ENCODE peak calls at places on chromosomes 3 and 15, in nine cellular contexts. U is heart left ventricle, F is progenitor cell of endocrine pancreas, Z is cardiac fibroblast, R is mesothelial cell of epicardium, N is body of pancreas, D is lung, W is fibroblast of mammary gland, C is HCT116. Y is an unnamed sample.

GRCh38 chr3:59791774-59792308 is 742.0 kb upstream of the CFAP20DC start:
- DNase-seq in C (no peak), W (peak), N (no peak), D (no peak), Z (no peak), R (no peak), U (no peak), F (no peak), Y (no peak)

GRCh38 chr3:46114324-46114988 is 87.2 kb upstream of the XCR1 start:
- DNase-seq in W (peak), F (no peak), C (no peak), U (no peak), N (no peak), D (no peak), R (no peak), Z (peak), Y (no peak)

GRCh38 chr15:60830479-60830878 is 351.5 kb upstream of the ICE2 start:
- DNase-seq in U (no peak), D (no peak), C (no peak), R (no peak), Z (peak), N (no peak), W (peak), F (no peak), Y (no peak)

GRCh38 chr15:98548172-98548971 is 100.0 kb upstream of the IGF1R start:
- DNase-seq in F (peak), C (no peak), D (peak), U (peak), R (peak), W (peak), N (peak), Z (peak), Y (peak)

GRCh38 chr15:82900511-82900910 is 52.0 kb downstream of the HOMER2 start:
- DNase-seq in R (no peak), F (no peak), U (no peak), Z (no peak), C (no peak), W (no peak), D (no peak), N (no peak), Y (no peak)

GRCh38 chr15:78927077-78927790 is 17.6 kb downstream of the CTSH start:
- DNase-seq in C (no peak), R (no peak), N (no peak), Z (no peak), F (no peak), D (no peak), U (no peak), W (no peak), Y (no peak)

GRCh38 chr3:151550642-151551041 is 89.8 kb upstream of the IGSF10 start:
- DNase-seq in D (no peak), N (no peak), R (no peak), C (no peak), Z (no peak), F (no peak), U (no peak), W (no peak), Y (no peak)

GRCh38 chr3:72144773-72145505 is 360.0 kb upstream of the PROK2 start:
- DNase-seq in U (peak), N (no peak), D (no peak), Z (peak), W (no peak), F (no peak), C (no peak), R (no peak), Y (no peak)

GRCh38 chr15:96073908-96074307 is 256.6 kb upstream of the NR2F2 start:
- DNase-seq in Z (no peak), R (no peak), W (no peak), C (no peak), F (no peak), N (no peak), U (no peak), D (no peak), Y (no peak)

GRCh38 chr3:159186581-159186980 is 384.7 kb downstream of the MFSD1 start:
- DNase-seq in N (no peak), Z (no peak), D (no peak), F (no peak), W (no peak), C (no peak), R (no peak), U (no peak), Y (no peak)

GRCh38 chr15:79944625-79945024 is 26.4 kb downstream of the BCL2A1 start:
- DNase-seq in N (no peak), U (no peak), Z (no peak), R (no peak), F (no peak), C (no peak), W (no peak), D (no peak), Y (peak)

GRCh38 chr15:79942656-79943481 is 28.1 kb downstream of the BCL2A1 start:
- DNase-seq in F (no peak), N (no peak), W (no peak), C (no peak), R (no peak), Z (no peak), U (no peak), D (no peak), Y (no peak)

GRCh38 chr15:79943820-79944219 is 27.2 kb downstream of the BCL2A1 start:
- DNase-seq in Z (peak), F (no peak), D (no peak), C (no peak), W (peak), N (no peak), R (no peak), U (no peak), Y (no peak)

GRCh38 chr15:79938143-79938542 is 32.9 kb downstream of the BCL2A1 start:
- DNase-seq in D (no peak), F (no peak), Z (no peak), C (no peak), U (no peak), N (no peak), W (no peak), R (no peak), Y (no peak)

DNA sequence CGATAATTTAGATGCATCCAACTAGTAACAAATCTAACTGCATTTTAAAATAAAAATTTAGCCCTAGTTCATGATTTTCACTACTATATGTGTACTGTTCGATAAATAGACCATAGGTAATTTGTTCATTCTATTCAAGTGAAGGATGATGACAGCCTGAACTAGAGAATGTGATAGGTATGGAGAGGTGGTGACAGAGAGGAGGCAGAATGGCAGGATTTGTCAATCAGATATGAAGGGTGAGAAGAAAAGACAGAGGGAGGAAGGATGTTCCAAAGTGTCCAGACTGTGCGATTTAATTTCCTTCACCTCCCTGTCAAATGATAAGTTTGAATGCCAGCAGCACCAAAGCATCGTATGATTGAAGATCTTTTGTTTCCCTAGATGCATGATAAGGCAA is 31.6 kb downstream of the BCL2A1 start:
- DNase-seq in C (no peak), Z (no peak), W (no peak), R (no peak), N (no peak), U (no peak), F (no peak), D (no peak), Y (no peak)
- TF ChIP-seq CTCF in C (no peak), Z (no peak), W (no peak), R (no peak), N (no peak), U (no peak), F (no peak), D (no peak), Y (no peak)

GRCh38 chr3:105846809-105847208 is 22.0 kb downstream of the CBLB start:
- DNase-seq in U (no peak), Z (no peak), W (no peak), D (no peak), F (no peak), N (no peak), R (no peak), C (no peak), Y (no peak)

GRCh38 chr3:105845488-105845887 is 23.3 kb downstream of the CBLB start:
- DNase-seq in N (no peak), C (no peak), R (no peak), U (no peak), W (no peak), F (no peak), Z (no peak), D (no peak), Y (no peak)

GRCh38 chr3:105847865-105848264 is 20.9 kb downstream of the CBLB start:
- DNase-seq in U (no peak), D (no peak), R (no peak), F (no peak), N (no peak), W (no peak), C (no peak), Z (no peak), Y (no peak)

GRCh38 chr3:105848821-105849220 is 20.0 kb downstream of the CBLB start:
- DNase-seq in C (no peak), U (no peak), R (no peak), W (no peak), D (no peak), F (no peak), Z (no peak), N (no peak), Y (no peak)

GRCh38 chr3:105847452-105847851 is 21.4 kb downstream of the CBLB start:
- DNase-seq in W (no peak), F (no peak), Z (no peak), C (no peak), D (no peak), N (no peak), U (no peak), R (no peak), Y (no peak)
- TF ChIP-seq CTCF in W (no peak), F (no peak), Z (no peak), C (no peak), D (no peak), N (no peak), U (no peak), R (no peak), Y (no peak)

GRCh38 chr15:31328425-31328998 is 1.9 kb downstream of the KLF13 start:
- DNase-seq in Z (peak), U (no peak), D (no peak), R (no peak), N (peak), F (no peak), C (no peak), W (peak), Y (no peak)

GRCh38 chr15:31325976-31326728 is 483 bp upstream of the KLF13 start:
- DNase-seq in W (peak), C (peak), R (peak), D (peak), Z (peak), F (peak), U (peak), N (peak), Y (peak)

GRCh38 chr15:31328999-31329639 is 2.5 kb downstream of the KLF13 start:
- DNase-seq in N (peak), Z (no peak), C (no peak), D (no peak), F (no peak), W (no peak), U (no peak), R (no peak), Y (no peak)

GRCh38 chr15:31326729-31327673 is at the start of gene KLF13:
- DNase-seq in U (no peak), Z (peak), R (no peak), C (no peak), F (no peak), N (peak), W (peak), D (peak), Y (no peak)

DNA sequence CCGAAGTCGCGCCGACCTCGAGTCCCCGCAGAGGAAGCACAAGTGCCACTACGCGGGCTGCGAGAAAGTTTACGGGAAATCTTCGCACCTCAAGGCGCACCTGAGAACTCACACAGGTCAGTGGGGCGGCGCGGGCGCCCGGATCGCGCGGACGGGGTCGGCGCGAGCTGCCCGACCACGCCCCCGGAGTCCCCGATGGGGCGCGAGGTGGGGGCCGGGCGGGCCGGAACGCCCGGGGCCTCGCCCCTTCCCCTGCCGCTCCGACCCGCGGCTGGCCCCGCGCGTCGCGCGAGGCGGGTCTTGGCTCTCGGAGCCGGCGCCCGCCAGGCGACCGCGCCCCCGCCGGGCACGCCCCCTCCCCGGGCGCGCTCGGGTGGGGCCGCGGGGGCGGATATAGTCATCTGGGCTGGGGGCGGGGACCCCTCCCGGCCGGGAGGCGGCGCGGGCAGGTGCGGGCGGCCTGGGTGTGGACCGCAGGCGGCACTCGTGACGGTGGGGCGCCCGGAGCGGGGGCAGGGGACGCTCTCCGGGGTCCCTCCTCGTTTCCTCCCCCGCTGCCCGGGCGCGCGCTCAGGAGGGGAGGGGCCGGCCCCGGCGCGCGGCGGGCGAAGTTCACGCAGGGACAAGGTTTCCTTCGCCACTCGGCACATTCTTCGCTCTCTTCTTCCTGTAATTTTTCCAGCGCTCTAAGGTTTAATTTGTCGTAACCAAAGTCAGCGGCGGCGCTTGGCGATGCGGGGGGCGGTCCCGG is 1.2 kb downstream of the KLF13 start:
- DNase-seq in F (peak), N (peak), R (no peak), D (peak), Z (peak), U (peak), C (no peak), W (peak), Y (no peak)
- TF ChIP-seq CTCF in F (peak), N (no peak), R (no peak), D (no peak), Z (no peak), U (no peak), C (no peak), W (no peak), Y (peak)

DNA sequence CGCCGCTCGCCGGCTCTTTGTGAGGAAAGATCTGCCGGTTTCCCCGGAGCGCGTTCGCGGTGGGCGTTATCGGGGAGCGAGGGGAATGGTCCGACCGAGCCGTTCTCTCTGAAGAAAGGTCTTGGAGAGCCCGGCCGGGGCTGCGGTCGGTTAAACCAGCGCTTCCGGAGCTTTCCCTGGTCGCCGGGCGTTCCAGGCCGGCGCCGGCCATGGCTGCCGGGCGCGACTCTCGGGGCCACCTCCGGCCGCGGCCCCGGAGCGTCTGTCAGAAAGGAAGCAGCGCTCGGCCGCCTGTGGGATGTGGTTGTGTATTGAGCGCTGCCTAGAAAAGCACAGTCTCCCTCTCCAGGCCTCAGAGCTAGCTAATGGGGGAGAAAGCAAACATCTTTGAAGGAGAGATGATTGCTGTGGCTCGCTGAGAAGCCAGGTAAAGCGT is 731 bp downstream of the FYTTD1 start:
- DNase-seq in R (peak), C (no peak), N (peak), W (peak), F (peak), D (peak), U (peak), Z (peak), Y (no peak)
- TF ChIP-seq CTCF in R (no peak), C (no peak), N (no peak), W (no peak), F (no peak), D (no peak), U (peak), Z (peak), Y (peak)

GRCh38 chr3:105521803-105522202 is 155.1 kb downstream of the ALCAM start:
- DNase-seq in W (no peak), F (no peak), Z (no peak), N (no peak), D (no peak), C (no peak), U (no peak), R (no peak), Y (no peak)

GRCh38 chr3:105513886-105514285 is 147.2 kb downstream of the ALCAM start:
- DNase-seq in Z (no peak), R (no peak), C (no peak), D (no peak), N (no peak), F (no peak), W (no peak), U (no peak), Y (no peak)

GRCh38 chr3:105518806-105519418 is 152.2 kb downstream of the ALCAM start:
- DNase-seq in N (no peak), C (peak), F (peak), D (no peak), U (no peak), Z (peak), R (no peak), W (peak), Y (no peak)

GRCh38 chr3:105516972-105517371 is 150.3 kb downstream of the ALCAM start:
- DNase-seq in D (no peak), F (no peak), Z (peak), W (no peak), U (no peak), R (no peak), C (no peak), N (no peak), Y (no peak)

GRCh38 chr3:105518201-105518600 is 151.5 kb downstream of the ALCAM start:
- DNase-seq in N (no peak), R (no peak), Z (no peak), F (no peak), C (no peak), W (no peak), U (no peak), D (no peak), Y (no peak)
- TF ChIP-seq CTCF in N (no peak), R (no peak), Z (no peak), F (no peak), C (no peak), W (no peak), U (no peak), D (no peak), Y (no peak)

GRCh38 chr3:188230962-188231361 is 77.0 kb downstream of the LPP start:
- DNase-seq in W (peak), U (peak), D (no peak), N (no peak), R (no peak), C (peak), Z (no peak), F (no peak), Y (no peak)

GRCh38 chr3:188234172-188234571 is 80.2 kb downstream of the LPP start:
- DNase-seq in D (no peak), N (no peak), U (no peak), W (peak), Z (no peak), R (no peak), C (no peak), F (no peak), Y (no peak)

GRCh38 chr3:188231454-188231853 is 77.5 kb downstream of the LPP start:
- DNase-seq in C (no peak), F (no peak), W (no peak), R (no peak), N (no peak), Z (no peak), U (peak), D (no peak), Y (no peak)

GRCh38 chr3:188232676-188233075 is 78.7 kb downstream of the LPP start:
- DNase-seq in Z (no peak), U (no peak), D (no peak), R (no peak), W (no peak), C (no peak), F (no peak), N (no peak), Y (no peak)

GRCh38 chr3:188233320-188233719 is 79.4 kb downstream of the LPP start:
- DNase-seq in U (no peak), Z (no peak), D (no peak), N (no peak), F (no peak), W (peak), C (no peak), R (no peak), Y (no peak)
- TF ChIP-seq CTCF in U (no peak), Z (no peak), D (no peak), N (no peak), F (no peak), W (no peak), C (no peak), R (no peak), Y (no peak)

GRCh38 chr3:100776736-100777135 is 67.4 kb downstream of the TFG start:
- DNase-seq in D (no peak), F (no peak), U (no peak), Z (no peak), R (no peak), W (peak), C (no peak), N (no peak), Y (no peak)
- TF ChIP-seq CTCF in D (no peak), F (no peak), U (no peak), Z (no peak), R (no peak), W (no peak), C (peak), N (no peak), Y (no peak)

GRCh38 chr15:69375151-69375790 is 38.9 kb upstream of the KIF23 start:
- DNase-seq in F (no peak), R (no peak), Z (no peak), N (no peak), C (no peak), W (no peak), D (no peak), U (no peak), Y (no peak)
- TF ChIP-seq CTCF in F (no peak), R (no peak), Z (no peak), N (no peak), C (no peak), W (no peak), D (no peak), U (no peak), Y (no peak)

Y was measured in osteocyte.